ENCODE peak calls at places on chromosomes 13 and 19, in four cellular contexts. T, P, R and D are unnamed samples.

GRCh38 chr13:110799246-110800236 is 86.0 kb downstream of the ING1 start:
- DNase-seq in P (peak), T (peak), R (peak), D (peak)

GRCh38 chr19:40398417-40399056 is 8.6 kb upstream of the HIPK4 start:
- DNase-seq in T (peak), P (no peak), R (no peak), D (peak)

GRCh38 chr19:48674216-48674809 is 1.5 kb upstream of the NTN5 start:
- DNase-seq in T (no peak), R (no peak), P (no peak), D (no peak)

GRCh38 chr19:34733266-34733825 is 697 bp upstream of the ZNF181 start:
- DNase-seq in R (no peak), P (no peak), T (no peak), D (no peak)

GRCh38 chr13:35699805-35700204 is 223.3 kb upstream of the MAB21L1 start:
- DNase-seq in R (no peak), P (no peak), T (no peak), D (peak)

GRCh38 chr19:38932425-38933179 is 1.9 kb downstream of the MRPS12 start:
- DNase-seq in T (peak), R (no peak), P (peak), D (peak)

GRCh38 chr13:57408312-57408711 is 223.2 kb upstream of the PCDH17 start:
- DNase-seq in T (no peak), P (no peak), R (no peak), D (no peak)

GRCh38 chr19:18440421-18440877 is 2.5 kb upstream of the ISYNA1 start:
- DNase-seq in R (no peak), P (no peak), T (no peak), D (no peak)

GRCh38 chr19:50478901-50479715 is 2.5 kb upstream of the GARIN5A start:
- DNase-seq in T (no peak), R (no peak), P (peak), D (peak)

GRCh38 chr19:47601180-47601904 is 7.6 kb upstream of the BICRA start:
- DNase-seq in P (no peak), R (no peak), T (peak), D (no peak)

GRCh38 chr13:48144413-48145035 is 49.6 kb upstream of the MED4 start:
- DNase-seq in R (no peak), P (peak), T (peak), D (peak)

GRCh38 chr19:46976845-46977320 is 42.8 kb upstream of the NPAS1 start:
- DNase-seq in T (no peak), R (no peak), P (peak), D (peak)

GRCh38 chr19:46998445-46999142 is 21.0 kb upstream of the NPAS1 start:
- DNase-seq in T (no peak), R (no peak), P (no peak), D (no peak)

GRCh38 chr13:108609353-108609752 is 20.1 kb upstream of the MYO16 start:
- DNase-seq in T (no peak), R (peak), P (peak), D (peak)

GRCh38 chr19:40592170-40592569 is 9.0 kb upstream of the LTBP4 start:
- DNase-seq in T (no peak), P (peak), R (no peak), D (peak)

GRCh38 chr19:633068-633785 is at the start of gene POLRMT:
- DNase-seq in T (peak), R (peak), P (peak), D (peak)

GRCh38 chr13:40317980-40318327 is 348.5 kb downstream of the FOXO1 start:
- DNase-seq in T (no peak), R (no peak), P (no peak), D (no peak)

GRCh38 chr19:23409392-23410048 is 14.2 kb upstream of the ZNF91 start:
- DNase-seq in R (no peak), T (no peak), P (no peak), D (no peak)

GRCh38 chr19:925912-926594 is at the start of gene ARID3A:
- DNase-seq in T (peak), P (peak), R (no peak), D (no peak)

GRCh38 chr13:27065582-27065981 is 106.0 kb downstream of the USP12 start:
- DNase-seq in P (no peak), T (no peak), R (no peak), D (no peak)

GRCh38 chr19:15417699-15418098 is 1.1 kb downstream of the AKAP8L start:
- DNase-seq in T (peak), P (peak), R (no peak), D (peak)

GRCh38 chr13:99973163-99973785 is 1.7 kb upstream of the ZIC5 start:
- DNase-seq in T (no peak), R (no peak), P (no peak), D (no peak)

GRCh38 chr19:33413426-33413725 is 39.9 kb downstream of the CEBPG start:
- DNase-seq in T (no peak), P (no peak), R (no peak), D (no peak)

GRCh38 chr19:13057147-13057572 is 45.5 kb downstream of the LYL1 start:
- DNase-seq in P (no peak), T (no peak), R (no peak), D (no peak)

GRCh38 chr19:35959040-35959967 is 23.1 kb downstream of the LRFN3 start:
- DNase-seq in R (no peak), T (peak), P (no peak), D (no peak)

GRCh38 chr13:24196593-24197197 is 36.2 kb downstream of the SPATA13 start:
- DNase-seq in T (no peak), R (no peak), P (no peak), D (no peak)
- H3K4me3 ChIP-seq in T (no peak), R (no peak), P (no peak), D (no peak)

GRCh38 chr19:2475702-2476450 is at the start of gene GADD45B:
- DNase-seq in T (peak), R (peak), P (peak), D (peak)
- TF ChIP-seq CTCF in T (no peak), R (no peak), P (no peak), D (no peak)

DNA sequence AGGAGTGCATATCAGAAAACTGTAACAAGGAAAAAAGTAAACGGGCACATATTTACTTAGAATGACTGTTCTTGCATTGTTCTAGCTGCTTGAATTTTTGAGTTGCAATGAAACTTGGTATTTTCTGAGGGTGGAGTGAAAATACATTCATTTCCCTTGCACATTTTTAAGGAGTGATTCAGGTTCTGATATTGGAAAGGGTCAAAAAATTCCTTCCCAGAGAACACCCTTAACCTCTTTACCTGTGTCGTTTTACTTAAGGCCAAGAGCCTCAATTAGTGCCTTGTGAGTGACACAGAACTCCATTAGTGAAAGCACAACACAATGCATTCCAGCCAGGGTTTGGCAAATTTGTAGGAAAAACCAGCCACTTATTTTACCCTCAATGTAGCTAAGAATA is 2.3 kb downstream of the ITGBL1 start:
- DNase-seq in R (no peak), T (no peak), P (peak), D (peak)
- H3K4me3 ChIP-seq in R (no peak), T (no peak), P (no peak), D (no peak)

GRCh38 chr13:28746289-28746612 is 27.5 kb upstream of the SLC46A3 start:
- DNase-seq in P (no peak), R (no peak), T (no peak), D (no peak)
- TF ChIP-seq CTCF in P (no peak), R (no peak), T (no peak), D (no peak)

GRCh38 chr19:16824658-16825311 is 4.4 kb upstream of the SIN3B start:
- DNase-seq in R (no peak), P (no peak), T (no peak), D (peak)
- H3K4me3 ChIP-seq in R (peak), P (peak), T (peak), D (peak)

DNA sequence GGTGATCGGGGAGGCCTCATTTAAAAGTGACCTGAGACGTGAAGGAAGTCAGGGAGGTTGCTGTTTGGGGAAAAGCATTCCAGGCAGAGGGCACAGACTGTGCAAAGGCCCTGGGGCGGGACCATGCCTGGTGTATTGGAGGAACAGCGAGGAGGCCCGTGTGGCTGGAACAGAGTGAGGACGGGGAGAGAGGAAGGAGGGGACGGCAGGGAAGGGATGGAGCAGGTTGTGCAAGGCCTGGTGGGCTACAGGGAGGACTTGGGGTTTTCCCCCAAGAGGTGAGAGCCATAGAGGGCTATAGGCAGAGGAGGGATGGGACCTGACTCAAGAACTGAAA is 17.2 kb downstream of the PTPRS start:
- DNase-seq in P (no peak), R (no peak), T (no peak), D (no peak)
- TF ChIP-seq CTCF in P (no peak), R (no peak), T (no peak), D (no peak)

DNA sequence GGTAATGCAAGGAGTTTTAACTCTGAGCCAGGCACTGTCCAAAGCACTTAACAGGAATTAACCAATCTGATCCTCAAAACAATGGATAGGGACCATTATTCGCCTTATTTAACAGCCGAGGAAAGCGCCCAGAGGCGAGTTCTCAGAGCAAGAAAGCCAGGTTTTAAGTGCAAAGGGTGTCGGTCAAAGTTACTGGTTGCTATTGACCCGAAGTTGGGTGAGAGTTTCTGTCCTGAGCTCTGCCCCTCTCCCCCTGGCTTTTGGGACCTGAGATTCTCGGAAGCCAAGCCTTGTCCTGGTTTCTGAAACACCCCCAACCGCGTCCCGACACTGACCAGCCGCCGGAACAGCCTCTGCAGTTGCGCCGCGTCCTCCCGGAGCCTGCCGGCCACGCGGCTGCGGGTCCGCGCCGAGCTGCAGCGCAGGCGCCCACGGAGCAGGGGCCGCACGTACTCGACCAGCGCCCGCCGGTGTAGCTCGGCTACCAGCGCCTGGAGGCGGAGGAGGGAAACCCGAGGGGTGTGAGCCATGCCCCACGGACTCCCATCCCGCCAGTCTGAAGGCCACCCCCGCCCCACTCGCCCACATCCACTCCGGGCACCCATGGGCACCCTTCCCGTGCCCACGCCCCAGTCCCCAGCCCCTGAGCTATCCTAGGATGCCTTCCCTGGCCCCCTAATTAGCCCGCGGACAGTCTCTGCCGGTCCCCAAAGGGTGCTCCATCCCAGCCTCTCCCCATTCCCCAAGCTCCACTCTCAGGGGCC is 27.8 kb downstream of the EXOC3L2 start:
- DNase-seq in P (no peak), T (no peak), R (no peak), D (no peak)
- H3K4me3 ChIP-seq in P (no peak), T (no peak), R (peak), D (no peak)